ENCODE peak calls at places on chromosomes 4 and X, in eight cellular contexts. B is gastrocnemius medialis, U is mesenchymal stem cell, A is uterus, L is dorsolateral prefrontal cortex, T is lung, X is SJSA1, K is GM23338. H is an unnamed sample.

GRCh38 chr4:43244688-43245382 is 352.3 kb downstream of the GRXCR1 start:
- DNase-seq in B (no peak), U (no peak), A (no peak), L (no peak), T (no peak), X (no peak), K (no peak), H (no peak)

GRCh38 chr4:87243426-87244053 is 23.1 kb upstream of the KLHL8 start:
- DNase-seq in B (no peak), U (peak; percentile 26), A (no peak), L (no peak), T (no peak), X (no peak), K (peak; percentile 43), H (no peak)

GRCh38 chrX:70554081-70554480 is 109.4 kb downstream of the DLG3 start:
- DNase-seq in B (no peak), U (peak; percentile 24), A (no peak), L (no peak), T (no peak), X (no peak), K (peak; percentile 13), H (no peak)

GRCh38 chrX:66731398-66731797 is 92.5 kb upstream of the EDA2R start:
- DNase-seq in B (no peak), U (peak; percentile 47), A (no peak), L (no peak), T (no peak), X (no peak), K (peak; percentile 67), H (peak; percentile 10)

GRCh38 chr4:176464748-176465147 is 145.0 kb downstream of the SPCS3 start:
- DNase-seq in B (no peak), U (no peak), A (no peak), L (no peak), T (no peak), X (no peak), K (no peak), H (no peak)

GRCh38 chr4:170420255-170420693 is 330.5 kb upstream of the AADAT start:
- DNase-seq in B (no peak), U (peak; percentile 94), A (no peak), L (no peak), T (no peak), X (peak; percentile 57), K (no peak), H (peak; percentile 75)

GRCh38 chr4:1711906-1712215 is 258 bp downstream of the SLBP start:
- DNase-seq in B (no peak), U (peak; percentile 46), A (no peak), L (no peak), T (no peak), X (no peak), K (no peak), H (no peak)

GRCh38 chr4:169815606-169816005 is 57.9 kb upstream of the HPF1 start:
- DNase-seq in B (no peak), U (no peak), A (no peak), L (no peak), T (no peak), X (no peak), K (no peak), H (no peak)

GRCh38 chrX:47690175-47690574 is 31.2 kb upstream of the UXT start:
- DNase-seq in B (no peak), U (no peak), A (no peak), L (no peak), T (no peak), X (no peak), K (no peak), H (no peak)

GRCh38 chr4:129136433-129136832 is 40.5 kb downstream of the C4orf33 start:
- DNase-seq in B (no peak), U (no peak), A (no peak), L (no peak), T (no peak), X (no peak), K (no peak), H (no peak)

GRCh38 chrX:136639506-136640176 is 8.3 kb upstream of the CD40LG start:
- DNase-seq in B (no peak), U (no peak), A (no peak), L (no peak), T (no peak), X (no peak), K (no peak), H (peak; percentile 6)

GRCh38 chrX:49106930-49107329 is 16.6 kb downstream of the GPKOW start:
- DNase-seq in B (peak; percentile 18), U (peak; percentile 57), A (no peak), L (no peak), T (no peak), X (no peak), K (peak; percentile 38), H (no peak)

GRCh38 chrX:14030248-14030592 is 528 bp upstream of the GEMIN8 start:
- DNase-seq in B (no peak), U (peak; percentile 52), A (no peak), L (no peak), T (no peak), X (no peak), K (no peak), H (no peak)

GRCh38 chr4:145289403-145290076 is 109.2 kb upstream of the OTUD4 start:
- DNase-seq in B (no peak), U (peak; percentile 45), A (no peak), L (no peak), T (no peak), X (no peak), K (no peak), H (no peak)

GRCh38 chrX:131270085-131270484 is 19.0 kb downstream of the IGSF1 start:
- DNase-seq in B (no peak), U (no peak), A (no peak), L (no peak), T (no peak), X (no peak), K (no peak), H (no peak)

GRCh38 chrX:49171752-49172279 is at the start of gene PLP2:
- DNase-seq in B (peak; percentile 53), U (peak; percentile 67), A (peak; percentile 65), L (peak; percentile 28), T (peak; percentile 51), X (peak; percentile 66), K (peak; percentile 21), H (no peak)

GRCh38 chr4:148044889-148045352 is 313.0 kb downstream of the ARHGAP10 start:
- DNase-seq in B (peak; percentile 57), U (peak; percentile 19), A (no peak), L (no peak), T (no peak), X (no peak), K (no peak), H (no peak)

DNA sequence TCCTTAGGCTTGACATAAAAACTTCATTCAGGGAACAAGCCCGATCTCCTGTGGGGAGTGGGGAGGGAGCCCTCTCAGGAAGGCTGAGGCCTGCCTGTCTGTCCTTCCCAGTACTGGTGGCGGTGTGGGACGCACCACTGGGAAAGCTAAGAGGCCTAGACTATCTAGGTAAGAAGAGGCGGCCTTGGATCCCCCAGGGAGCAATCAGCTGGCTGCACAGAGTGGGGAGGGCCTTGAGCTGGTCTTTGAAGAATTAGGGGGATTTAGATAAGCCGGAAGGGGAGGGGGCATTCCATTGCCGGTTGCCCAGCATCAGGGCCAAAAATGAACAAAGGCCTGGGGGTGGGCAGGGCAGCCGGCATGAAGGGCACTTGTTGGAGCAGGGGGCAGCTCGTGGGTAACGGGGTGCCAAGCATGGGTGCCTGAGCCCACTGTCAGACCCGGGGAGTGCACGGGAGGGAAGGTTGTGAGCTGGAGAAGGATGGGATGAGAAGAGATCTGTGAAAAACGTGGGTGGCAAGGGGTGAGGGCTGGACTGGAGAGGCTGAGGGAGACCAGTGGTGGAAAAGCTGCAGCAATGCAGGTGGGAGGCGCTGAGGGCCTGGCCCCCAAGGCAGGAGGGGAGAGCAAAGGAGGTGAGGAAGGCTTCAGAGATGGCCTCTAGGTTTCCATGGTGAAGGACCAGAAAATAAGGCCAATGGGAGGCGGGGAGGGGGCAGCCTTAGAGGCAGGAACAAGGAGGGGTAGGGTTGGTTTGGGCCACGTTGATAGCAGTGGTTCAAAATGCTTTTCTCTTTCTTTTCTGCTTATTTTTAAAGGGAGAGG is 8.5 kb downstream of the KLF3 start:
- DNase-seq in B (no peak), U (no peak), A (no peak), L (no peak), T (no peak), X (no peak), K (no peak), H (no peak)
- H3K4me3 ChIP-seq in B (peak overlapping the region; percentile 11), U (no peak overlapping the region), A (peak overlapping the region; percentile 5), L (no peak overlapping the region), T (no peak overlapping the region), X (no peak overlapping the region), K (no peak overlapping the region), H (no peak overlapping the region)

DNA sequence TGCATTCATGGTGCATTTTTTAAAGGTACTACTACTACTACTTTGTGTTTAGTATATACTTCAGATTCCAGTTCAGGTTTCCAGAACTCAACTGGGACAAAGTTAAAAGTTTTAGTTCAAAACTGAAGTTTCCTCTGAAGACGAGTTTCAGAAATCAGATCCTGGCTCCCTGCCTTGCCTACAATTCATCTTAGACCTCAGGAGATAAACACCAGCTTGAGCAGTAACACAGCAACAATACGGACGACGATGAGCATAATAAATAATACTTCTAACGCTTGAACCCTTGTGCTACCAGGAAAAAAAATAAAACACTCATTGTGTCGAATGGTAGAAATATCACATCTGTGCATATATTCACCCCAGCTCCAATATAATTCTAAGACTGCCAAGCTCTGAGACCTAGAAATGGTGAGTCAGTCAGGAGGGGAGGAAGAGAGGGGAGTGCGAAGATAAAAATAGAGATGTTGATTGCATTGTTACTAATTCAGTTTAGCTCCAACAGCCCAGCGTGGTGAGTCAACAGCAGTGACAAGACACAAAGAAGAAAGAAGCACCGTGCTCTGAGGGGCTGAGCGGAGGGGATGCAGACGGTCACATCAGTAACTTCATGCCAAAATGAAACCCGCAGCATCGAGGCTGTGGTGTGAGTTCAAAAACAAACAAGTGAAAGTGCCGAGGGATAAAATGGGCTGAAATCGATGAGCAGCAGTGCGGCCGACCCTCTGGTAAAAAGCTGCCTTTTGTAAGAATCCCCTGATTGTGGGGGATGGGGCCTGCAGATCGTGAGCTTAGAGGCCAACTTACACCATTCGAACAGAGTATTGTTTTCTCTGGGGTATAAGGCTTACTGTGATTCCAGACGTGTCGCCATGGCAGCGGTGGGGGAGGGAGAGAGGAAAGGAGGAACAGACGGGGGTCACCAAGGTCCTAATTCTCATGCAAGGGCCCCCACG is 150.3 kb downstream of the MGST2 start:
- DNase-seq in B (peak; percentile 71), U (peak; percentile 93), A (peak; percentile 73), L (peak; percentile 37), T (no peak), X (peak; percentile 87), K (peak; percentile 80), H (peak; percentile 57)
- H3K4me3 ChIP-seq in B (peak overlapping the region; percentile 55), U (peak overlapping the region; percentile 45), A (peak overlapping the region; percentile 30), L (peak overlapping the region; percentile 57), T (no peak overlapping the region), X (peak overlapping the region; percentile 36), K (peak overlapping the region; percentile 48), H (peak overlapping the region; percentile 36)

GRCh38 chr4:94489075-94489474 is 37.3 kb downstream of the PDLIM5 start:
- DNase-seq in B (no peak), U (peak; percentile 34), A (no peak), L (no peak), T (no peak), X (no peak), K (no peak), H (no peak)
- H3K4me3 ChIP-seq in B (no peak overlapping the region), U (no peak overlapping the region), A (no peak overlapping the region), L (no peak overlapping the region), T (no peak overlapping the region), X (no peak overlapping the region), K (no peak overlapping the region), H (no peak overlapping the region)

DNA sequence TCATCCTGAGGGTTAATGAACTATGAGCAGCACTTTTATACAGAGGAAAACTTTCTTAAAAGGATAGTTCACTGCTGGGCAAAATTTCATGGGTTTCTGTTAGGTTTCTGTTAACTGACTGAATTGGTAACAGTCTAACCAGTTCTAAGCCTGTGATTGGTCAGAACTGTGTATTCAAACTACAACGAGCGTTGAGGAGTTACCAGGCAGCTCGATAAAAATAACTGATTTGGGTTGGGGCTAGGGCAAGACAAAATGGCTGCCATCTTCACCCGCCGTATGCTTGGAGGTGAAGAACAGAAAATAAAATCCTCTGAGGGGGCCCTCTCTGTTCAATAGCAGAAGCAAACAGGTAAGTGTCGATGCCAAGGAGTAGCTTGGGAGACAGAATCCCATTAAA is 22.0 kb downstream of the FAM133A start:
- DNase-seq in B (no peak), U (no peak), A (no peak), L (no peak), T (no peak), X (no peak), K (peak; percentile 1), H (no peak)
- H3K4me3 ChIP-seq in B (no peak overlapping the region), U (no peak overlapping the region), A (no peak overlapping the region), L (no peak overlapping the region), T (no peak overlapping the region), X (no peak overlapping the region), K (no peak overlapping the region), H (no peak overlapping the region)